ENCODE peak calls at places on chromosomes 11 and 22, in ten cellular contexts. V, N, E, S, X, T, M, K, P and Z are unnamed samples.

GRCh38 chr11:82890941-82891340 is 9.3 kb downstream of the PRCP start:
- DNase-seq in S (no peak), P (no peak), N (no peak), M (no peak), T (no peak), X (no peak), K (no peak), E (no peak), V (no peak), Z (no peak)

GRCh38 chr22:49784987-49785614 is 42.6 kb downstream of the BRD1 start:
- DNase-seq in V (no peak), N (no peak), M (no peak), X (no peak), T (no peak), P (no peak), E (no peak), S (no peak), K (no peak), Z (no peak)

GRCh38 chr22:29081499-29082236 is 8.8 kb downstream of the KREMEN1 start:
- DNase-seq in E (no peak), N (no peak), M (no peak), K (no peak), S (no peak), X (no peak), P (no peak), V (no peak), T (no peak), Z (no peak)

GRCh38 chr11:32002311-32002710 is 88.6 kb upstream of the RCN1 start:
- DNase-seq in V (no peak), M (no peak), P (no peak), S (no peak), T (no peak), N (no peak), X (no peak), E (no peak), K (no peak), Z (no peak)

GRCh38 chr22:40107756-40108437 is 69.8 kb upstream of the TNRC6B start:
- DNase-seq in P (no peak), M (no peak), E (peak), T (no peak), V (peak), S (peak), N (no peak), X (peak), K (no peak), Z (no peak)

GRCh38 chr11:65329944-65330403 is 3.7 kb upstream of the DPF2 start:
- DNase-seq in S (peak), N (peak), E (peak), M (peak), T (peak), X (peak), K (peak), V (peak), P (peak), Z (peak)

GRCh38 chr11:45280449-45280848 is 5.7 kb downstream of the SYT13 start:
- DNase-seq in P (no peak), V (no peak), T (no peak), N (no peak), M (peak), E (no peak), X (no peak), K (no peak), S (peak), Z (no peak)

GRCh38 chr11:104443387-104443786 is 279.4 kb upstream of the PDGFD start:
- DNase-seq in S (peak), N (no peak), V (no peak), M (no peak), X (no peak), P (no peak), K (no peak), E (no peak), T (no peak), Z (no peak)

GRCh38 chr11:129862123-129862522 is 33.3 kb downstream of the NFRKB start:
- DNase-seq in S (no peak), P (no peak), E (no peak), X (no peak), M (no peak), V (no peak), K (no peak), T (no peak), N (no peak), Z (no peak)

GRCh38 chr11:196786-197731 is 4.2 kb downstream of the SCGB1C1 start:
- DNase-seq in S (no peak), E (no peak), X (no peak), T (no peak), N (no peak), K (no peak), M (no peak), V (no peak), P (no peak), Z (no peak)

GRCh38 chr22:38756631-38757463 is 1.0 kb upstream of the SUN2 start:
- DNase-seq in K (no peak), T (no peak), E (no peak), X (no peak), V (no peak), M (no peak), N (no peak), S (no peak), P (no peak), Z (no peak)

GRCh38 chr22:50469377-50470305 is 5.2 kb downstream of the SBF1 start:
- DNase-seq in M (peak), T (peak), K (peak), V (no peak), P (no peak), N (no peak), S (peak), E (peak), X (no peak), Z (no peak)

GRCh38 chr11:67412495-67413179 is 2.8 kb upstream of the CARNS1 start:
- DNase-seq in K (no peak), N (no peak), S (no peak), T (no peak), V (no peak), M (no peak), P (no peak), E (no peak), X (no peak), Z (no peak)

GRCh38 chr11:35367491-35367890 is 51.9 kb downstream of the SLC1A2 start:
- DNase-seq in M (no peak), N (no peak), V (peak), T (no peak), S (peak), E (peak), K (no peak), P (peak), X (peak), Z (no peak)

GRCh38 chr11:61776561-61777075 is 15.8 kb downstream of the TMEM258 start:
- DNase-seq in P (peak), X (peak), K (peak), T (peak), S (peak), V (peak), E (peak), N (peak), M (peak), Z (peak)

GRCh38 chr22:27581688-27582087 is 219.9 kb downstream of the MN1 start:
- DNase-seq in S (no peak), X (peak), E (peak), K (no peak), T (no peak), M (no peak), V (peak), P (no peak), N (no peak), Z (no peak)

GRCh38 chr11:25941353-25941752 is 390.6 kb upstream of the ANO3 start:
- DNase-seq in M (no peak), K (no peak), N (no peak), P (no peak), S (no peak), X (no peak), V (no peak), T (no peak), E (no peak), Z (no peak)

GRCh38 chr11:44726278-44727113 is at the start of gene TSPAN18:
- DNase-seq in S (no peak), N (peak), K (peak), E (no peak), T (no peak), X (no peak), M (peak), V (peak), P (no peak), Z (no peak)

GRCh38 chr22:40123387-40123786 is 54.3 kb upstream of the TNRC6B start:
- DNase-seq in V (no peak), K (peak), E (no peak), N (no peak), M (no peak), P (no peak), T (no peak), S (no peak), X (no peak), Z (no peak)

GRCh38 chr11:57349491-57350274 is 11.5 kb downstream of the P2RX3 start:
- DNase-seq in P (no peak), K (peak), N (peak), S (peak), X (no peak), V (peak), E (peak), M (peak), T (peak), Z (peak)

GRCh38 chr11:107998761-107999160 is 9.9 kb upstream of the CUL5 start:
- DNase-seq in X (no peak), M (no peak), K (no peak), S (peak), T (no peak), E (no peak), V (no peak), P (no peak), N (no peak), Z (no peak)

GRCh38 chr22:44689915-44690524 is 12.0 kb upstream of the PRR5 start:
- DNase-seq in V (no peak), N (no peak), T (no peak), X (no peak), S (no peak), K (no peak), P (no peak), M (no peak), E (no peak), Z (no peak)

GRCh38 chr22:41479671-41480396 is 10.9 kb downstream of the ACO2 start:
- DNase-seq in K (peak), T (no peak), M (no peak), E (peak), N (peak), V (peak), X (peak), P (peak), S (no peak), Z (peak)

GRCh38 chr11:12803086-12803826 is 129.0 kb downstream of the TEAD1 start:
- DNase-seq in K (no peak), T (no peak), N (no peak), P (no peak), V (no peak), X (no peak), M (no peak), S (peak), E (peak), Z (no peak)

GRCh38 chr11:130340671-130341319 is 26.1 kb upstream of the ZBTB44 start:
- DNase-seq in X (no peak), V (no peak), K (no peak), S (no peak), P (no peak), T (no peak), E (peak), N (no peak), M (no peak), Z (no peak)

GRCh38 chr11:67255353-67255752 is 10.9 kb upstream of the GRK2 start:
- DNase-seq in P (no peak), X (no peak), S (no peak), N (no peak), K (no peak), T (no peak), V (no peak), M (no peak), E (no peak), Z (no peak)

GRCh38 chr11:95104121-95104830 is 14.6 kb downstream of the ENDOD1 start:
- DNase-seq in M (no peak), S (peak), V (no peak), K (no peak), X (no peak), E (no peak), P (no peak), N (no peak), T (no peak), Z (no peak)

GRCh38 chr11:9078113-9079041 is 13.0 kb downstream of the SCUBE2 start:
- DNase-seq in X (no peak), V (no peak), T (no peak), N (no peak), S (no peak), K (no peak), E (no peak), M (no peak), P (no peak), Z (no peak)

GRCh38 chr11:30019481-30019880 is 2.7 kb upstream of the KCNA4 start:
- DNase-seq in S (no peak), V (no peak), P (no peak), K (no peak), X (no peak), N (no peak), T (no peak), M (no peak), E (no peak), Z (no peak)

GRCh38 chr11:111339758-111340388 is 39.2 kb downstream of the POU2AF1 start:
- DNase-seq in X (no peak), N (no peak), T (no peak), S (no peak), P (no peak), M (no peak), E (no peak), V (no peak), K (no peak), Z (no peak)